ENCODE peak calls at places on chromosomes 2 and 18, in six cellular contexts. K is mesothelial cell of epicardium, Y is fibroblast of mammary gland, O is NCI-H345, R is NB4, W is astrocyte. P is an unnamed sample.

GRCh38 chr2:27306657-27307544 is 1.3 kb downstream of the UCN start:
- DNase-seq in R (no peak), K (no peak), Y (no peak), W (no peak), O (no peak), P (peak; percentile 76)

GRCh38 chr2:47058061-47058931 is 96.8 kb downstream of the STPG4 start:
- DNase-seq in Y (peak; percentile 92), K (no peak), R (peak; percentile 90), W (no peak), O (no peak), P (no peak)

GRCh38 chr2:199875400-199875799 is 24.4 kb upstream of the FTCDNL1 start:
- DNase-seq in Y (no peak), K (no peak), O (no peak), R (no peak), W (peak; percentile 6), P (peak; percentile 40)

GRCh38 chr2:58921676-58922075 is 680.6 kb upstream of the FANCL start:
- DNase-seq in Y (peak; percentile 39), K (no peak), O (no peak), W (no peak), R (no peak), P (no peak)

GRCh38 chr2:10380048-10380926 is 67.8 kb downstream of the ODC1 start:
- DNase-seq in R (peak; percentile 94), K (no peak), O (no peak), W (no peak), Y (peak; percentile 38), P (no peak)

GRCh38 chr2:45888167-45888566 is 236.7 kb downstream of the PRKCE start:
- DNase-seq in O (no peak), Y (peak; percentile 75), W (peak; percentile 32), K (no peak), R (peak; percentile 70), P (no peak)

GRCh38 chr2:44912660-44913059 is 28.8 kb upstream of the SIX3 start:
- DNase-seq in Y (peak; percentile 99), O (no peak), K (no peak), W (peak; percentile 39), R (peak; percentile 71), P (no peak)

GRCh38 chr2:30072250-30072842 is 74.5 kb upstream of the YPEL5 start:
- DNase-seq in R (peak; percentile 75), O (peak; percentile 86), Y (peak; percentile 74), K (peak; percentile 29), W (peak; percentile 46), P (peak; percentile 89)

GRCh38 chr2:170408461-170409163 is 230.7 kb downstream of the MYO3B start:
- DNase-seq in O (no peak), Y (no peak), R (peak; percentile 57), K (no peak), W (no peak), P (no peak)

GRCh38 chr2:160338891-160339290 is 138.8 kb upstream of the ITGB6 start:
- DNase-seq in O (no peak), Y (peak; percentile 47), R (no peak), K (no peak), W (peak; percentile 26), P (no peak)

GRCh38 chr2:24206242-24206641 is 31.4 kb downstream of the FAM228A start:
- DNase-seq in R (no peak), Y (no peak), K (no peak), O (no peak), W (no peak), P (no peak)

GRCh38 chr18:8506251-8507049 is 102.8 kb upstream of the RAB12 start:
- DNase-seq in R (no peak), W (no peak), O (no peak), Y (no peak), K (no peak), P (no peak)

GRCh38 chr2:198100323-198100722 is 295.9 kb downstream of the PLCL1 start:
- DNase-seq in R (peak; percentile 33), K (no peak), W (peak; percentile 26), Y (peak; percentile 73), O (no peak), P (no peak)

GRCh38 chr2:6865346-6866238 is at the start of gene CMPK2:
- DNase-seq in Y (peak; percentile 23), O (peak; percentile 78), R (peak; percentile 86), K (peak; percentile 36), W (peak; percentile 31), P (peak; percentile 84)

GRCh38 chr2:43305537-43305936 is 79.1 kb upstream of the ZFP36L2 start:
- DNase-seq in W (no peak), K (no peak), R (no peak), O (no peak), Y (peak; percentile 62), P (no peak)

GRCh38 chr2:229675569-229675968 is 38.8 kb downstream of the DNER start:
- DNase-seq in W (no peak), R (no peak), O (peak; percentile 6), K (no peak), Y (no peak), P (no peak)

GRCh38 chr2:102030855-102031527 is 39.2 kb downstream of the IL1R2 start:
- DNase-seq in K (no peak), O (no peak), W (no peak), R (peak; percentile 35), Y (no peak), P (no peak)

GRCh38 chr2:241064008-241064801 is 37.9 kb downstream of the MTERF4 start:
- DNase-seq in R (no peak), K (no peak), W (no peak), Y (no peak), O (peak; percentile 49), P (peak; percentile 70)

GRCh38 chr2:231409773-231410172 is 14.3 kb downstream of the B3GNT7 start:
- DNase-seq in K (no peak), W (no peak), Y (no peak), O (no peak), R (no peak), P (no peak)

GRCh38 chr2:126911111-126911796 is 12.6 kb downstream of the TEX51 start:
- DNase-seq in W (no peak), R (no peak), K (no peak), Y (no peak), O (no peak), P (no peak)

GRCh38 chr2:190537765-190538164 is 3.2 kb upstream of the NEMP2 start:
- DNase-seq in R (peak; percentile 16), K (no peak), O (no peak), Y (no peak), W (peak; percentile 51), P (no peak)

GRCh38 chr2:45627911-45628310 is 16.8 kb upstream of the SRBD1 start:
- DNase-seq in W (peak; percentile 58), K (no peak), Y (peak; percentile 42), O (no peak), R (no peak), P (no peak)

GRCh38 chr2:105886029-105886454 is 141.3 kb downstream of the NCK2 start:
- DNase-seq in W (peak; percentile 71), O (no peak), Y (peak; percentile 56), R (no peak), K (no peak), P (no peak)

GRCh38 chr2:96841707-96842495 is 1.9 kb downstream of the ANKRD23 start:
- DNase-seq in R (no peak), W (no peak), O (no peak), Y (no peak), K (no peak), P (no peak)

GRCh38 chr2:222791946-222792649 is 68.7 kb upstream of the ACSL3 start:
- DNase-seq in O (no peak), W (peak; percentile 42), R (peak; percentile 50), K (no peak), Y (peak; percentile 70), P (no peak)

GRCh38 chr2:169670215-169670651 is 24.0 kb downstream of the CFAP210 start:
- DNase-seq in K (no peak), W (peak; percentile 56), R (no peak), O (no peak), Y (peak; percentile 20), P (no peak)

GRCh38 chr2:17719562-17720371 is 33.8 kb downstream of the SMC6 start:
- DNase-seq in W (peak; percentile 6), Y (peak; percentile 21), R (peak; percentile 28), O (no peak), K (no peak), P (peak; percentile 58)

GRCh38 chr2:134133622-134134312 is 120.1 kb upstream of the MGAT5 start:
- DNase-seq in Y (no peak), K (no peak), O (no peak), R (no peak), W (no peak), P (peak; percentile 49)

GRCh38 chr2:42645551-42645950 is 77.1 kb downstream of the MTA3 start:
- DNase-seq in K (no peak), O (no peak), W (no peak), R (no peak), Y (no peak), P (no peak)

GRCh38 chr2:120703330-120703994 is 32.2 kb upstream of the GLI2 start:
- DNase-seq in W (peak; percentile 62), R (peak; percentile 30), O (no peak), Y (peak; percentile 95), K (no peak), P (no peak)

GRCh38 chr2:207624170-207625013 is 802 bp downstream of the METTL21A start:
- DNase-seq in O (peak; percentile 43), W (peak; percentile 61), Y (peak; percentile 61), K (peak; percentile 56), R (peak; percentile 88), P (peak; percentile 82)

P was measured in GM23338.